ENCODE peak calls at places on chromosomes 12 and 14, in four cellular contexts. Z, G, Q and M are unnamed samples.

GRCh38 chr14:100901391-100902183 is 1.9 kb downstream of the RTL1 start:
- DNase-seq in G (no peak), Z (peak; percentile 1), Q (no peak), M (peak; percentile 9)

GRCh38 chr14:105313381-105314286 is 914 bp upstream of the PACS2 start:
- DNase-seq in Q (peak; percentile 8), G (no peak), Z (peak; percentile 32), M (no peak)

GRCh38 chr14:80271389-80271788 is 60.1 kb upstream of the DIO2 start:
- DNase-seq in G (no peak), Q (no peak), Z (no peak), M (no peak)

GRCh38 chr14:77653473-77653872 is 37.0 kb upstream of the SPTLC2 start:
- DNase-seq in Q (no peak), Z (no peak), G (no peak), M (no peak)

GRCh38 chr14:93527076-93527692 is 96.4 kb downstream of the UNC79 start:
- DNase-seq in Z (no peak), Q (no peak), G (no peak), M (no peak)

GRCh38 chr14:101372894-101373640 is 188.2 kb upstream of the DIO3 start:
- DNase-seq in Z (no peak), Q (no peak), G (no peak), M (no peak)

GRCh38 chr14:75521415-75522199 is 662 bp upstream of the BATF start:
- DNase-seq in Z (peak; percentile 30), Q (no peak), G (peak; percentile 49), M (no peak)

GRCh38 chr14:91155626-91156089 is 41.8 kb downstream of the DGLUCY start:
- DNase-seq in Z (no peak), G (no peak), Q (no peak), M (no peak)

GRCh38 chr12:119682635-119683340 is 14.9 kb downstream of the PRKAB1 start:
- DNase-seq in Z (no peak), Q (no peak), G (no peak), M (no peak)

GRCh38 chr12:57993834-57994233 is 52.5 kb downstream of the ATP23 start:
- DNase-seq in Q (no peak), G (no peak), Z (no peak), M (no peak)

GRCh38 chr12:80189241-80189640 is 89.9 kb downstream of the OTOGL start:
- DNase-seq in Q (no peak), G (no peak), Z (no peak), M (no peak)

GRCh38 chr12:4700621-4701026 is 19.6 kb upstream of the GALNT8 start:
- DNase-seq in G (no peak), Q (no peak), Z (peak; percentile 54), M (peak; percentile 32)

GRCh38 chr14:68085742-68086141 is 266.2 kb downstream of the RAD51B start:
- DNase-seq in Z (peak; percentile 7), Q (no peak), G (peak; percentile 50), M (peak; percentile 61)

GRCh38 chr12:30874455-30875313 is 51.9 kb upstream of the TSPAN11 start:
- DNase-seq in Z (no peak), Q (no peak), G (no peak), M (no peak)

GRCh38 chr12:45284096-45284901 is 68.4 kb downstream of the ANO6 start:
- DNase-seq in Q (peak; percentile 48), G (peak; percentile 31), Z (no peak), M (no peak)

GRCh38 chr12:51392556-51393237 is 1.5 kb upstream of the GALNT6 start:
- DNase-seq in Z (peak; percentile 27), G (no peak), Q (peak; percentile 45), M (peak; percentile 27)

GRCh38 chr12:106304001-106304421 is 1.5 kb downstream of the TCP11L2 start:
- DNase-seq in G (no peak), Z (no peak), Q (no peak), M (no peak)

GRCh38 chr12:84842406-84843013 is 70.1 kb downstream of the SLC6A15 start:
- DNase-seq in Z (no peak), Q (peak; percentile 55), G (peak; percentile 16), M (peak; percentile 21)
- TF ChIP-seq CTCF in Z (peak; percentile 44), Q (peak; percentile 38), G (peak; percentile 63), M (no peak)

GRCh38 chr12:121214171-121214777 is 4.3 kb downstream of the P2RX4 start:
- DNase-seq in Q (peak; percentile 29), G (no peak), Z (no peak), M (no peak)
- TF ChIP-seq POLR2A in Q (no peak), G (no peak), Z (no peak), M (no peak)

GRCh38 chr12:12902036-12902435 is 10.7 kb downstream of the GPRC5A start:
- DNase-seq in G (no peak), Z (no peak), Q (peak; percentile 40), M (no peak)
- H3K4me3 ChIP-seq in G (no peak overlapping the region), Z (no peak overlapping the region), Q (no peak overlapping the region), M (no peak overlapping the region)

GRCh38 chr12:69633061-69633460 is 22.4 kb upstream of the LRRC10 start:
- DNase-seq in Z (no peak), Q (no peak), G (no peak), M (no peak)
- TF ChIP-seq CTCF in Z (no peak), Q (no peak), G (peak; percentile 11), M (no peak)